ENCODE peak calls at places on chromosomes 7 and 10, in seven cellular contexts. E is cardiac fibroblast, O is GM10248, I is neural progenitor cell, Y is endothelial cell, H is heart left ventricle, X is osteocyte. R is an unnamed sample.

GRCh38 chr10:22253578-22253882 is 35.7 kb upstream of the EBLN1 start:
- DNase-seq in E (no peak), O (no peak), I (peak), Y (peak), H (no peak), X (no peak), R (peak)

GRCh38 chr10:8183241-8183704 is 128.8 kb downstream of the GATA3 start:
- DNase-seq in E (peak), O (no peak), I (no peak), Y (no peak), H (no peak), X (no peak), R (no peak)

GRCh38 chr10:116692225-116692624 is 50.1 kb downstream of the HSPA12A start:
- DNase-seq in E (no peak), O (no peak), I (no peak), Y (no peak), H (no peak), X (no peak), R (no peak)

GRCh38 chr7:44074349-44074695 is 8.0 kb downstream of the POLM start:
- DNase-seq in E (no peak), O (no peak), I (no peak), Y (no peak), H (no peak), X (no peak), R (no peak)

GRCh38 chr10:102113261-102113955 is 6.8 kb downstream of the LDB1 start:
- DNase-seq in E (no peak), O (no peak), I (peak), Y (no peak), H (no peak), X (no peak), R (no peak)

GRCh38 chr10:72171175-72171630 is 44.6 kb upstream of the ANAPC16 start:
- DNase-seq in E (peak), O (no peak), I (no peak), Y (no peak), H (no peak), X (no peak), R (no peak)

GRCh38 chr7:94375713-94376112 is 19.0 kb upstream of the COL1A2 start:
- DNase-seq in E (peak), O (no peak), I (no peak), Y (no peak), H (peak), X (no peak), R (no peak)

GRCh38 chr10:70426835-70427234 is 14.6 kb downstream of the NODAL start:
- DNase-seq in E (no peak), O (no peak), I (no peak), Y (no peak), H (no peak), X (no peak), R (no peak)

GRCh38 chr10:79223346-79224048 is 123.8 kb upstream of the PPIF start:
- DNase-seq in E (peak), O (no peak), I (peak), Y (no peak), H (peak), X (no peak), R (peak)

GRCh38 chr10:71244638-71245419 is 32.5 kb downstream of the UNC5B start:
- DNase-seq in E (peak), O (no peak), I (no peak), Y (no peak), H (peak), X (peak), R (peak)

GRCh38 chr7:75938921-75939320 is 24.0 kb downstream of the POR start:
- DNase-seq in E (no peak), O (no peak), I (no peak), Y (no peak), H (no peak), X (no peak), R (no peak)

GRCh38 chr10:34964166-34964800 is 125.9 kb downstream of the CUL2 start:
- DNase-seq in E (no peak), O (no peak), I (no peak), Y (no peak), H (no peak), X (no peak), R (no peak)

GRCh38 chr7:23347682-23348180 is 48.6 kb downstream of the MALSU1 start:
- DNase-seq in E (peak), O (peak), I (no peak), Y (no peak), H (no peak), X (no peak), R (no peak)

GRCh38 chr7:149850716-149851115 is 12.5 kb downstream of the ZNF862 start:
- DNase-seq in E (no peak), O (no peak), I (no peak), Y (no peak), H (no peak), X (no peak), R (no peak)

GRCh38 chr7:149846436-149847046 is 8.4 kb downstream of the ZNF862 start:
- DNase-seq in E (no peak), O (no peak), I (no peak), Y (no peak), H (no peak), X (no peak), R (no peak)

GRCh38 chr7:149851449-149851848 is 13.3 kb downstream of the ZNF862 start:
- DNase-seq in E (no peak), O (no peak), I (no peak), Y (no peak), H (no peak), X (no peak), R (no peak)

GRCh38 chr7:149850007-149850594 is 11.9 kb downstream of the ZNF862 start:
- DNase-seq in E (no peak), O (no peak), I (no peak), Y (no peak), H (no peak), X (no peak), R (no peak)

GRCh38 chr7:149849174-149849573 is 11.0 kb downstream of the ZNF862 start:
- DNase-seq in E (no peak), O (no peak), I (peak), Y (no peak), H (no peak), X (no peak), R (no peak)
- TF ChIP-seq CTCF in E (no peak), O (no peak), I (peak), Y (no peak), H (no peak), X (no peak), R (no peak)

GRCh38 chr10:49143249-49143648 is 9.4 kb upstream of the FAM170B start:
- DNase-seq in E (no peak), O (no peak), I (no peak), Y (no peak), H (no peak), X (no peak), R (no peak)

GRCh38 chr10:49141541-49142332 is 7.9 kb upstream of the FAM170B start:
- DNase-seq in E (no peak), O (peak), I (no peak), Y (no peak), H (no peak), X (no peak), R (no peak)

GRCh38 chr10:49140306-49141175 is 6.7 kb upstream of the FAM170B start:
- DNase-seq in E (no peak), O (no peak), I (no peak), Y (no peak), H (no peak), X (no peak), R (no peak)

GRCh38 chr10:49139866-49140195 is 6.0 kb upstream of the FAM170B start:
- DNase-seq in E (peak), O (no peak), I (no peak), Y (no peak), H (no peak), X (no peak), R (no peak)

DNA sequence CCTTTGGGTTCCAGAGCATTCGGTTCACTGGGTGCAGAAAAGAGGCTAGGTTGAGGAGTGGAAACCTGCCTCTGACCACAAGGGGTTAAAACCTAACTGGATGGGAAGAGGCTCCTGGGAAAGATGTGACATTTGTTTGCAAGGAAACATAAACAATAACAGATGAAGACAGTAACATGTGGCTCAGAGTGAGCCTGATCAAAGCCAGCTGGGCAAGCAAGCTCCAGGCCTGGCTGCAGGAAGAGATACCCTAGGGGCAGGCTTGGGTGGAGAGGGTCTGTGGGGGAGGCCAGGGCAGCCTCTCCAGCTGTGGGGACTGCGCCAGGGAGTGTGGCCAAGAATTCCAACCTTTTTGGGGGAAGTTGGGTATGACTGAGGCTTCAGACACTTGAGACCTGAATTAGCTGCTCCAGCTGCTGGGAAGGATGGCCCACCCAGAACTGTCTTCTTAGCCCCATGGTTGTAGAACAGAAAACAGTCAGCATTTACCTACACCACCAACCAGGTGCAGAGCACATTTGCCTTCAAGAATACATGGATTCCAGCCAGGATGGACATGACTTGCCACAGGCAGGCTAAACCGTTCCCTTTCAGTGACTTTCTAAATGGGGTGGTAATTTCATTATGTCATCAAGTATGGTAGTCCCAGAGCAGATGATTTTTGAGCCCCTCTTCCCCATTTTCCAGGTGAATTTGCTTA is 10.3 kb upstream of the FAM170B start:
- DNase-seq in E (no peak), O (no peak), I (no peak), Y (no peak), H (no peak), X (peak), R (no peak)
- TF ChIP-seq CTCF in E (no peak), O (no peak), I (no peak), Y (no peak), H (no peak), X (no peak), R (no peak)

GRCh38 chr10:31580646-31581045 is 261.6 kb downstream of the ZEB1 start:
- DNase-seq in E (no peak), O (no peak), I (no peak), Y (no peak), H (no peak), X (no peak), R (no peak)

GRCh38 chr10:31578951-31579350 is 259.9 kb downstream of the ZEB1 start:
- DNase-seq in E (no peak), O (no peak), I (no peak), Y (no peak), H (no peak), X (no peak), R (no peak)

GRCh38 chr10:31581741-31582323 is 262.8 kb downstream of the ZEB1 start:
- DNase-seq in E (peak), O (peak), I (no peak), Y (no peak), H (peak), X (no peak), R (no peak)

GRCh38 chr10:31574566-31574965 is 255.6 kb downstream of the ZEB1 start:
- DNase-seq in E (no peak), O (no peak), I (no peak), Y (no peak), H (no peak), X (no peak), R (no peak)

DNA sequence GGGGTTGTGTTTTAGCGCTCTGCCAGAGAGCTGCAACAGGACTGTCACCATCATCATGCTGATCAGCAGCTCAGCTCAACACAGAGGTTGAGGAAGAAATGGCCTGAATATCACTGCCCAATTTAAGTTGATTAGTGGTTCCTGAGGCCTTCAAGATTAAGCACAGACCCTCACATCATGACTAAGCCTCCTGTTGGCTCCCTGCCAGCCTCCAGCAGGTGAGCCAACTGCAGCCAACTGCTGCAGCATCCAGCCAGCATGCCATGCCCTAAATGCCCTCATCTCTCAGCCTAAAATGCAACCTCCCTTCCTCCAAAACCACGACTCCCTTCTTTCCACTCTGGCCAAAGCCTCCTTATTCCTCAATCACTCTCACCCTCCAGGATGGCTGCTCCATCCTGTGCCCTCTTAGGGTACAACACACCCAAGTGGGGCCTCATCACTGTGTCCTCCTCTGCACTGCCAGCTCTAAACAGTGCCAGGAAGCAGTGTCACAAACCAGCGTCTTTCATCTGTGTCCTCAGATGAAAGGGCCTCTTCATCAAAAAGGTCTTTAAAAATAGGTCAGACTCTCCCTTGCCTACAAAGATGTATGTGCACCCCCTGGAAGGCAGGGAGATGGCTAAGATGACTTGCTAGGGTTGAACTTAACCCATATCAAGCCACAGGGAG is 259.3 kb downstream of the ZEB1 start:
- DNase-seq in E (no peak), O (no peak), I (no peak), Y (no peak), H (no peak), X (no peak), R (no peak)
- TF ChIP-seq CTCF in E (no peak), O (no peak), I (no peak), Y (no peak), H (no peak), X (no peak), R (no peak)

GRCh38 chr10:68223535-68224165 is 8.3 kb downstream of the ATOH7 start:
- DNase-seq in E (no peak), O (no peak), I (peak), Y (no peak), H (no peak), X (no peak), R (no peak)
- TF ChIP-seq CTCF in E (no peak), O (no peak), I (peak), Y (no peak), H (no peak), X (no peak), R (no peak)

DNA sequence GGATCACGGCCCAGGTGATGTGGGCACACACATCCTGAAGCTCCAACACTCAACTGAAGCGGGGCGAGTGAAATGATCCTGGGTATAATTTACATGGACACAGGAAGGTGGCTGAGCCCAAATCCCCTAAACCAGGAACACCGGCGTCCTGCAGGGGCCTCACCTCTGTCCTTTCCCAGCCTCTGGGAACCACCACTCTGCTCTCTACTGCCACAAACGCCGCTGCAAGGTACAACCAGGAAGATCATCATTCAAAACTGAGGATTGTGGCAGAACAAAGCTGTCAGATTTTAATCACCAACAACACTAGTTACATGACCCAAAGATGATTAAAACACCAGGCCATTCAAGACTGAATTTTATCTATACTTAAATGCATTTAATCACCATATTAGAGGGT is 104.0 kb downstream of the DIP2C start:
- DNase-seq in E (no peak), O (no peak), I (no peak), Y (no peak), H (no peak), X (no peak), R (no peak)
- TF ChIP-seq CTCF in E (no peak), O (no peak), I (peak), Y (no peak), H (no peak), X (no peak), R (no peak)

DNA sequence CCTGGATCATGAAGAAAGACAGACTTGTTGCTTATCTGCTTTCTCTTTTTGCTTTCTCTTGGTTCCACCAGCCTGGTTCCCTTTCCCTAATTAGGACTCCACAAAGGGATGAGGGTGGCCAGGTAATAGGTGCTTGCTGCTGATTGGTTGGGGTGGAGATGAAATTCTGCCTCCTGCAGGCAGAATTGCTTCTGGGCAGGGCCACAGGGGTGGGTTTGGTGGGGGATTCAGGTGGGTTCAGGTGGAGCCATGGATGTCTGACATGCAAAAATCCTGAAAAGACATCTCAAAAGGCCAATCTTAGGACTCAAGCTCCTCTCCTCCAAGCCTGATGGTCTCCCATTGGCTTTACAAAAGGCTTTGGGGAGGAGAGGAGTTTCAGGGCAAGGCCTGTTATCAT is 25.4 kb upstream of the ACHE start:
- DNase-seq in E (no peak), O (no peak), I (no peak), Y (no peak), H (no peak), X (no peak), R (no peak)
- TF ChIP-seq CTCF in E (no peak), O (no peak), I (no peak), Y (no peak), H (no peak), X (no peak), R (no peak)

GRCh38 chr10:103254113-103254512 is 8.4 kb downstream of the RPEL1 start:
- DNase-seq in E (no peak), O (no peak), I (no peak), Y (no peak), H (no peak), X (no peak), R (no peak)
- TF ChIP-seq CTCF in E (no peak), O (no peak), I (no peak), Y (no peak), H (no peak), X (no peak), R (no peak)